ENCODE peak calls at places on chromosomes 6 and 20, in six cellular contexts. C is osteocyte, R is caudate nucleus, L is iPS DF 6.9, K is GM12878, W is HT1080. J is an unnamed sample.

GRCh38 chr6:72712921-72713320 is 91.1 kb downstream of the KCNQ5 start:
- DNase-seq in L (no peak), C (no peak), K (no peak), R (no peak), W (no peak), J (no peak)

GRCh38 chr6:150753404-150754184 is 111.9 kb upstream of the MTHFD1L start:
- DNase-seq in R (no peak), W (no peak), K (no peak), L (no peak), C (no peak), J (no peak)

GRCh38 chr6:160167547-160168391 is 46.2 kb downstream of the SLC22A1 start:
- DNase-seq in K (no peak), R (no peak), W (no peak), C (no peak), L (no peak), J (no peak)

GRCh38 chr6:101454106-101454676 is 60.7 kb downstream of the GRIK2 start:
- DNase-seq in W (no peak), C (no peak), R (no peak), K (no peak), L (no peak), J (no peak)

GRCh38 chr6:35021014-35021413 is 120.1 kb downstream of the TCP11 start:
- DNase-seq in L (no peak), K (no peak), W (no peak), C (no peak), R (no peak), J (no peak)

GRCh38 chr6:95529762-95530161 is 47.6 kb upstream of the MANEA start:
- DNase-seq in W (no peak), L (no peak), K (no peak), R (no peak), C (no peak), J (no peak)

GRCh38 chr20:42549496-42549895 is 640.2 kb downstream of the PTPRT start:
- DNase-seq in W (no peak), C (no peak), L (no peak), K (no peak), R (no peak), J (no peak)

GRCh38 chr6:28982476-28983266 is 22.4 kb downstream of the ZNF311 start:
- DNase-seq in K (peak; percentile 11), C (no peak), R (no peak), W (peak; percentile 68), L (no peak), J (peak; percentile 52)

GRCh38 chr20:35315199-35316020 is 23.2 kb upstream of the FAM83C start:
- DNase-seq in L (no peak), K (no peak), C (no peak), W (no peak), R (no peak), J (peak; percentile 44)